ENCODE peak calls at places on chromosomes 12 and 14, in six cellular contexts. A is HepG2, C is K562, S is GM12878, F is SK-N-SH, Q is H1. N is an unnamed sample.

GRCh38 chr12:112906712-112907414 is at the start of gene OAS1:
- DNase-seq in A (peak), C (no peak), S (peak), F (peak), Q (no peak), N (no peak)

GRCh38 chr12:12214635-12215131 is 52.2 kb downstream of the LRP6 start:
- DNase-seq in A (peak), C (no peak), S (peak), F (no peak), Q (no peak), N (no peak)

GRCh38 chr12:78293039-78293686 is 462.5 kb downstream of the NAV3 start:
- DNase-seq in A (peak), C (no peak), S (no peak), F (no peak), Q (no peak), N (no peak)

GRCh38 chr12:118271770-118272417 is 100.8 kb downstream of the TAOK3 start:
- DNase-seq in A (no peak), C (no peak), S (no peak), F (no peak), Q (no peak), N (no peak)

GRCh38 chr14:61444215-61444768 is 122.9 kb downstream of the PRKCH start:
- DNase-seq in A (no peak), C (no peak), S (no peak), F (no peak), Q (no peak), N (peak)

GRCh38 chr14:77339407-77339806 is 18.6 kb downstream of the GSTZ1 start:
- DNase-seq in A (no peak), C (no peak), S (no peak), F (no peak), Q (no peak), N (no peak)

GRCh38 chr12:132480620-132481132 is 9.3 kb upstream of the FBRSL1 start:
- DNase-seq in A (no peak), C (no peak), S (no peak), F (no peak), Q (no peak), N (no peak)

GRCh38 chr14:77206877-77207389 is 25.3 kb downstream of the TMEM63C start:
- DNase-seq in A (no peak), C (no peak), S (no peak), F (no peak), Q (no peak), N (no peak)

GRCh38 chr14:39431416-39432178 is 636 bp downstream of the FBXO33 start:
- DNase-seq in A (peak), C (peak), S (no peak), F (peak), Q (peak), N (no peak)

GRCh38 chr12:111150894-111151293 is 218.0 kb downstream of the PHETA1 start:
- DNase-seq in A (no peak), C (no peak), S (no peak), F (no peak), Q (no peak), N (no peak)

GRCh38 chr12:56716458-56716857 is 8.6 kb downstream of the NACA start:
- DNase-seq in A (no peak), C (peak), S (no peak), F (no peak), Q (no peak), N (peak)

GRCh38 chr14:71555654-71556559 is 376.3 kb upstream of the RGS6 start:
- DNase-seq in A (peak), C (no peak), S (peak), F (no peak), Q (no peak), N (no peak)

GRCh38 chr14:53900499-53900898 is 56.1 kb downstream of the BMP4 start:
- DNase-seq in A (no peak), C (no peak), S (no peak), F (no peak), Q (no peak), N (no peak)

GRCh38 chr12:131120831-131121271 is 167.1 kb downstream of the ADGRD1 start:
- DNase-seq in A (no peak), C (no peak), S (no peak), F (no peak), Q (no peak), N (no peak)

GRCh38 chr12:67919406-67919805 is 69.8 kb upstream of the IFNG-AS1 start:
- DNase-seq in A (no peak), C (no peak), S (no peak), F (no peak), Q (no peak), N (no peak)

GRCh38 chr12:56522486-56523193 is 1.0 kb downstream of the RBMS2 start:
- DNase-seq in A (no peak), C (peak), S (no peak), F (peak), Q (no peak), N (no peak)

GRCh38 chr12:1518763-1519516 is 75.4 kb downstream of the FBXL14 start:
- DNase-seq in A (peak), C (peak), S (no peak), F (no peak), Q (no peak), N (no peak)

GRCh38 chr14:24132061-24132685 is 1.7 kb downstream of the FITM1 start:
- DNase-seq in A (no peak), C (no peak), S (no peak), F (no peak), Q (no peak), N (no peak)

GRCh38 chr14:73049428-73049827 is 8.9 kb upstream of the RBM25 start:
- DNase-seq in A (peak), C (no peak), S (no peak), F (no peak), Q (no peak), N (no peak)

GRCh38 chr14:77979666-77980351 is 179.9 kb downstream of the ADCK1 start:
- DNase-seq in A (peak), C (peak), S (no peak), F (peak), Q (peak), N (no peak)

GRCh38 chr12:2215709-2216560 is 163.1 kb downstream of the CACNA1C start:
- DNase-seq in A (no peak), C (no peak), S (no peak), F (no peak), Q (no peak), N (no peak)

GRCh38 chr12:108193922-108194321 is 64.8 kb downstream of the WSCD2 start:
- DNase-seq in A (peak), C (peak), S (no peak), F (peak), Q (peak), N (peak)

GRCh38 chr12:52242442-52243263 is 9.6 kb downstream of the KRT7 start:
- DNase-seq in A (no peak), C (no peak), S (no peak), F (peak), Q (no peak), N (no peak)

GRCh38 chr14:103741876-103742275 is 26.3 kb downstream of the ZFYVE21 start:
- DNase-seq in A (no peak), C (no peak), S (no peak), F (no peak), Q (no peak), N (no peak)

GRCh38 chr14:62064741-62065323 is 302.6 kb downstream of the SNAPC1 start:
- DNase-seq in A (no peak), C (no peak), S (no peak), F (no peak), Q (no peak), N (no peak)

GRCh38 chr14:54200726-54201125 is 196.1 kb upstream of the CDKN3 start:
- DNase-seq in A (no peak), C (no peak), S (no peak), F (no peak), Q (no peak), N (no peak)

GRCh38 chr12:108563135-108563803 is 873 bp downstream of the ISCU start:
- DNase-seq in A (peak), C (peak), S (peak), F (peak), Q (peak), N (peak)

GRCh38 chr14:99754141-99755067 is 38.8 kb upstream of the EML1 start:
- DNase-seq in A (no peak), C (no peak), S (no peak), F (no peak), Q (no peak), N (no peak)

GRCh38 chr14:69657961-69658360 is 46.6 kb downstream of the SUSD6 start:
- DNase-seq in A (peak), C (peak), S (no peak), F (no peak), Q (no peak), N (no peak)

GRCh38 chr14:23438130-23438893 is 2.9 kb upstream of the MYH7 start:
- DNase-seq in A (no peak), C (peak), S (no peak), F (no peak), Q (peak), N (no peak)

GRCh38 chr12:132619301-132620112 is 931 bp downstream of the P2RX2 start:
- DNase-seq in A (no peak), C (no peak), S (no peak), F (peak), Q (peak), N (no peak)

GRCh38 chr14:84527706-84528105 is 1002.2 kb upstream of the FLRT2 start:
- DNase-seq in A (no peak), C (no peak), S (no peak), F (no peak), Q (no peak), N (no peak)

GRCh38 chr14:51534623-51535022 is 117.1 kb upstream of the FRMD6 start:
- DNase-seq in A (peak), C (no peak), S (no peak), F (no peak), Q (no peak), N (no peak)

GRCh38 chr12:65828711-65829339 is 4.5 kb downstream of the HMGA2 start:
- DNase-seq in A (no peak), C (no peak), S (no peak), F (no peak), Q (no peak), N (no peak)

GRCh38 chr12:116257213-116257612 is 20.3 kb downstream of the MED13L start:
- DNase-seq in A (no peak), C (no peak), S (no peak), F (no peak), Q (no peak), N (no peak)

GRCh38 chr14:101780390-101780789 is 18.9 kb downstream of the PPP2R5C start:
- DNase-seq in A (no peak), C (no peak), S (no peak), F (no peak), Q (no peak), N (no peak)

GRCh38 chr14:106657460-106657859 is 1131.1 kb downstream of the TMEM121 start:
- DNase-seq in A (no peak), C (no peak), S (no peak), F (peak), Q (no peak), N (no peak)

GRCh38 chr12:89494411-89495231 is 30.0 kb downstream of the GALNT4 start:
- DNase-seq in A (no peak), C (peak), S (no peak), F (no peak), Q (no peak), N (no peak)
- TF ChIP-seq GABPA in A (no peak), C (no peak), S (no peak), F (no peak), Q (no peak), N (no peak)

DNA sequence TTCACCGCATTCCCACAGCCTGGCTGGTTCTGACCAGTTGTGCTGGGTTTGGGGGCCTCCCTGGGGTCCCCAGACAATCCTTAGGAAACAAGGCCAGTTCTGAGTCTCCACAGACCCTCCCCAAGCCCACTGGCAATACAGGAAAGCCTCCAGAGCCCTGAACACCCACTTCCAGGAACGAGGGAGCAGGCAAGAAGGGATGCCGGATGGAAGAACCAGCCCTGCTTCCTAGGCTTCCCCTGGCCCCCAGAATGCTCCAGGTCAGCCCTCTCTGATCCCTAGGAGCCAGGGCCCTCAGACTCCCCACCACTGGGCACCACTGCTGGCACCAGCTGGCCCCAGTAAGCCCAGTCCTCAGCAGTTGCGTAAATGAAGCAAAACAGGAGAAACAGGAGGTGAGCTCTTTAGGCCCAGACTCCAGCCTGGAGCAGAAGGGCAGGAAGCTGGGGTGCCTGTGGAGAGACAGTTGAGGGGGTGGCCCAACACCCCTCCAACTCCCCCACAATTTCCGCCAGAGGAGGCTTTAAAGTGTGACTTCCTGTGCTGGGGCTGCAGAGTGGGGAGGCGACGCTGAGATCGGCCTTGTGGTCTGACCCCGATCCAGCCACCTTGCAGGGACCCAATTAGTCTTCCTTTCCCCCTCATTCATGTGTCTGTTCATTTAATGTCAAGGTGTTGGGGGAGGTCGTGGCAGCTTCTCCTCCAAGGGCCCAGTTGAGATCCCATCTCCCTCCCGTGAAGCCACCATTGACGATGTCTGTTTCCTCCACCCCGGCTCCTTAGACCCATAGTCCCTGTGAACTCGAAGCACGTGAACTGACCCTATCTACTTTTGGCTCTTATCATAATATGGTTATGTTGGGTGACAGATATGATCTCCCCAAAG is 4.8 kb downstream of the TNFRSF1A start:
- DNase-seq in A (no peak), C (peak), S (no peak), F (no peak), Q (no peak), N (peak)
- TF ChIP-seq POLR2AphosphoS5 in A (no peak), C (peak), S (no peak), F (no peak), Q (no peak), N (peak)

GRCh38 chr14:59869381-59870255 is 958 bp downstream of the RTN1 start:
- DNase-seq in A (no peak), C (no peak), S (no peak), F (peak), Q (peak), N (no peak)
- TF ChIP-seq GABPA in A (no peak), C (no peak), S (no peak), F (no peak), Q (no peak), N (no peak)

GRCh38 chr14:50342211-50343080 is 30.3 kb downstream of the DMAC2L start:
- DNase-seq in A (peak), C (peak), S (no peak), F (peak), Q (no peak), N (no peak)
- TF ChIP-seq POLR2AphosphoS5 in A (no peak), C (peak), S (no peak), F (no peak), Q (no peak), N (no peak)

DNA sequence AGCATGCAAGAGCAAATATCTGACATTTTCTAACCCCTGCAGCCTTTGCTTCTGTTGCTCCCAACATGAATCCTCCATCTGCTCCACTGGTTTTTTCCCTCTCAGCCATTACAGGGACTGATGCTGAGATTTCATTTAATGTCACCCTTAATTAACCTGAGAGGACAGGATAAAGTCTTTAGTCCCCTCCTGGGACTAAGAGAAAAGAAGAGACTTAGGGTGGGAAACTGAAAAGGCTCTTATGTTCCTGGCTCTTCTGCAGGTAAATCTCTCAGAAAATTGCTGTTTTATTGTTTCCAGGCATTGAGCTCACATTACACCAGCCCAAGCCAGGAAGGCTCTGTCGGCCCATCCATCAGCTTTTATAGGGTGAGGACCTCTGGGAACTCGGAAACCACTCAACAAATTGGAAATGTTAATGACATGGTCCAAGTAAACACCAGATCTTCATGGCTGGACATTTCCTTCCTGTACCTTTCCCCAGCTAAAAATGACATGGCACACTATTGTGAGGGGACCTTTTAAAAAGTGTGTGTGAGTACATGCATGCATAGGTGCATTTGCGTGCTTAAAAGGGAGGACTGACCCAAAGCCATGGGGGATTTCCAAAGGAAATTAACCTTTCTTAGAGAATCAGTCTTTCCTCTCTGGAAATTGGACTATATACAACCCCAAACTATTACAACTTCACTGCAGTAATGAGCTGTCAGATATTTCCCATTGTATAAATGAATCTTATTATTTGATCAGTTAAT is 408.1 kb upstream of the TMTC1 start:
- DNase-seq in A (no peak), C (no peak), S (no peak), F (no peak), Q (no peak), N (no peak)
- TF ChIP-seq GABPA in A (no peak), C (no peak), S (no peak), F (no peak), Q (no peak), N (no peak)

GRCh38 chr12:50201987-50202521 is 34.9 kb upstream of the CERS5 start:
- DNase-seq in A (no peak), C (no peak), S (no peak), F (no peak), Q (no peak), N (no peak)
- TF ChIP-seq POLR2AphosphoS5 in A (no peak), C (no peak), S (no peak), F (peak), Q (no peak), N (no peak)

DNA sequence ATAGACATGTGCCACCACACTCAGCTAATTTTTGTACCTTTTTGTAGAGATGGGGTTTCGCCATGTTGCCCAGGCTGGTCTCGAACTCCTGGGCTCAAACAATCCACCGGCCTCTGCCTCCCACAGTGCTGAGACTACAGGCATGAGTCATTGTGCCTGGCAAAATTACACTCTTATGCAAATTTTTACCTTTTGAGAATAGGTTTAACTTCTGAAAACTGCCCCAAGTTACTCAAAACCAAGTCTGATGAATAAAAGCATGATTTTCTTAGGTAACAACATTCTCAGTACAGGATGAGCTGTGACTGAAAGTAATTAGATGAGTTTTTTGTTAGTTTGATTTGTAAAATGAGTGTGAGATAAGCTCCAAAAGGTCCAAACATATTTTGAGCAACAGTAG is 166.0 kb downstream of the RPS29 start:
- DNase-seq in A (no peak), C (no peak), S (no peak), F (no peak), Q (no peak), N (no peak)
- TF ChIP-seq GABPA in A (no peak), C (no peak), S (no peak), F (no peak), Q (no peak), N (no peak)